ENCODE peak calls at places on chromosomes 5 and 9, in six cellular contexts. C is mesenchymal stem cell, V is IMR-90, I is H1, Q is neuronal stem cell, A is H9. O is an unnamed sample.

GRCh38 chr5:107808671-107809137 is 138.0 kb upstream of the EFNA5 start:
- DNase-seq in I (peak; percentile 83), Q (peak; percentile 80), A (peak; percentile 96), V (no peak), C (peak; percentile 33), O (no peak)

GRCh38 chr9:89234636-89235035 is 56.0 kb upstream of the SHC3 start:
- DNase-seq in V (peak; percentile 13), C (no peak), Q (no peak), A (peak; percentile 63), I (peak; percentile 63), O (peak; percentile 21)

GRCh38 chr5:78706825-78707224 is 58.3 kb upstream of the LHFPL2 start:
- DNase-seq in I (no peak), V (peak; percentile 41), A (no peak), C (no peak), Q (no peak), O (no peak)

GRCh38 chr5:135062216-135063055 is 28.4 kb upstream of the PITX1 start:
- DNase-seq in Q (no peak), I (no peak), A (no peak), C (no peak), V (no peak), O (no peak)

GRCh38 chr5:170184007-170184687 is 48.6 kb upstream of the C5orf58 start:
- DNase-seq in A (peak; percentile 88), I (peak; percentile 90), Q (peak; percentile 69), C (peak; percentile 53), V (peak; percentile 37), O (peak; percentile 64)

GRCh38 chr9:27954858-27955257 is 381.6 kb upstream of the C9orf72 start:
- DNase-seq in A (no peak), I (no peak), V (no peak), Q (no peak), C (no peak), O (no peak)

GRCh38 chr9:86396412-86396811 is 42.2 kb upstream of the TUT7 start:
- DNase-seq in Q (no peak), A (no peak), C (no peak), V (no peak), I (no peak), O (no peak)

GRCh38 chr5:9045946-9046345 is 499.9 kb downstream of the SEMA5A start:
- DNase-seq in V (no peak), Q (no peak), A (no peak), I (no peak), C (no peak), O (no peak)

GRCh38 chr9:80650964-80651555 is 1038.3 kb downstream of the TLE1 start:
- DNase-seq in V (peak; percentile 84), C (peak; percentile 53), A (no peak), I (no peak), Q (no peak), O (peak; percentile 44)

GRCh38 chr9:96581823-96582598 is 37.6 kb downstream of the CDC14B start:
- DNase-seq in V (no peak), Q (no peak), A (no peak), C (no peak), I (no peak), O (no peak)

GRCh38 chr5:9283021-9283420 is 262.9 kb downstream of the SEMA5A start:
- DNase-seq in Q (no peak), I (no peak), C (peak; percentile 46), V (peak; percentile 52), A (no peak), O (no peak)

GRCh38 chr5:80242849-80243248 is 13.0 kb downstream of the SERINC5 start:
- DNase-seq in V (no peak), A (no peak), C (no peak), Q (no peak), I (no peak), O (no peak)

GRCh38 chr5:39775458-39776365 is 350.9 kb upstream of the DAB2 start:
- DNase-seq in Q (no peak), I (no peak), A (no peak), C (peak; percentile 89), V (peak; percentile 92), O (peak; percentile 77)

GRCh38 chr9:16275795-16276624 is 594.5 kb downstream of the BNC2 start:
- DNase-seq in C (no peak), A (peak; percentile 16), I (no peak), Q (no peak), V (no peak), O (no peak)

GRCh38 chr9:98575379-98576346 is 133.1 kb downstream of the GABBR2 start:
- DNase-seq in I (no peak), Q (no peak), V (peak; percentile 88), C (peak; percentile 47), A (no peak), O (no peak)

GRCh38 chr5:135834639-135835529 is at the start of gene SLC25A48:
- DNase-seq in I (peak; percentile 88), V (peak; percentile 16), C (no peak), Q (peak; percentile 71), A (peak; percentile 89), O (peak; percentile 63)

GRCh38 chr5:82355921-82356454 is 77.8 kb upstream of the RPS23 start:
- DNase-seq in I (no peak), C (no peak), V (no peak), A (no peak), Q (no peak), O (no peak)

GRCh38 chr5:178870411-178870810 is 10.7 kb downstream of the ZNF354B start:
- DNase-seq in C (no peak), A (no peak), I (no peak), V (no peak), Q (no peak), O (peak; percentile 59)

GRCh38 chr5:137205237-137205636 is 293.9 kb downstream of the SPOCK1 start:
- DNase-seq in C (no peak), Q (no peak), I (no peak), V (no peak), A (no peak), O (no peak)

GRCh38 chr9:120892748-120893584 is 16.0 kb upstream of the PHF19 start:
- DNase-seq in V (peak; percentile 94), C (peak; percentile 31), Q (no peak), A (no peak), I (no peak), O (no peak)

GRCh38 chr5:116944171-116944570 is 369.5 kb upstream of the SEMA6A start:
- DNase-seq in I (no peak), C (peak; percentile 48), V (no peak), A (peak; percentile 46), Q (no peak), O (peak; percentile 98)
- H2AK5ac ChIP-seq in I (peak overlapping the region; percentile 76), C (no peak overlapping the region), V (no peak overlapping the region), A (no peak overlapping the region), Q (no peak overlapping the region), O (peak overlapping the region; percentile 63)

DNA sequence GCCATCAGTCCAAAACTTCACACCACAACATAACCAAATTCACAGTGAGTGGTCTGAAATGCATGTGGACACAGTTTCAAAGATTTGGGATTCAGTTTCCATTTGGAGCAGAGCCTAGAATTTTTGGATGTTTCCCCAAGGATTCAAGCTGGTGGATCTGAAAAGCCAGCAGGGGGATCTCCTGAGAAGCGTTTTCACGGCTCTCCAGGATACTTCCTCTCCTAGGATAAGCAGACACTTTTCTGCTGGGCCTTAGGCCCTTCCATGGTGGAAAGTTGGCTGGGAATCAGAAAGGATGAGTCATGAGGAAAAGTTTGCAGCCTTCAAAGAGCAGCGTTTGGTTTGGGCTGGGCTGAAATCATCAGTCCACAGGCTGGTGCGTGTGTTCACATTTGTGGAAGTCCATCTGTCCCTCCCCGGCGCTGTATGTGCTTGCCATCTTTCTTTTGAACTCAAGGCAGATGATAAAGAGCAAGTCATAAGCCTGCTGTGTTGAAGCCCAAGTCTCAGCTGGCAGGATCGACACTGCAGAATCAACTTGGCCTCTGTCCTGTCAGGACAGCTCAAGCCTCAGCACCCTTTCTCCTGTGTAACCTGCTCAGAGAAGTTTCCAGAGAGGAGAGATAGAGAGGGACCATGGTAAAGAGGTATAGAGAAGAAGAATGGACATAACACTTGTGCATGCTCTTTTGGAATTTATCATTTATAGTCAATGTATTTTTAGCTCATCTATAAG is 152.6 kb upstream of the MSX2 start:
- DNase-seq in A (peak; percentile 49), V (peak; percentile 98), Q (no peak), C (peak; percentile 96), I (no peak), O (peak; percentile 59)
- H3K27ac ChIP-seq in A (no peak overlapping the region), V (peak overlapping the region; percentile 77), Q (no peak overlapping the region), C (no peak overlapping the region), I (no peak overlapping the region), O (no peak overlapping the region)

GRCh38 chr9:133529457-133529856 is 4.7 kb upstream of the MYMK start:
- DNase-seq in I (no peak), Q (no peak), C (no peak), A (no peak), V (no peak), O (no peak)

GRCh38 chr9:133527444-133527920 is 2.7 kb upstream of the MYMK start:
- DNase-seq in V (no peak), C (peak; percentile 50), A (no peak), I (no peak), Q (no peak), O (no peak)

GRCh38 chr9:133528887-133529262 is 4.1 kb upstream of the MYMK start:
- DNase-seq in A (no peak), I (no peak), V (no peak), Q (no peak), C (no peak), O (no peak)

GRCh38 chr9:133526721-133527321 is 2.1 kb upstream of the MYMK start:
- DNase-seq in C (peak; percentile 23), A (peak; percentile 74), V (no peak), Q (no peak), I (no peak), O (no peak)

DNA sequence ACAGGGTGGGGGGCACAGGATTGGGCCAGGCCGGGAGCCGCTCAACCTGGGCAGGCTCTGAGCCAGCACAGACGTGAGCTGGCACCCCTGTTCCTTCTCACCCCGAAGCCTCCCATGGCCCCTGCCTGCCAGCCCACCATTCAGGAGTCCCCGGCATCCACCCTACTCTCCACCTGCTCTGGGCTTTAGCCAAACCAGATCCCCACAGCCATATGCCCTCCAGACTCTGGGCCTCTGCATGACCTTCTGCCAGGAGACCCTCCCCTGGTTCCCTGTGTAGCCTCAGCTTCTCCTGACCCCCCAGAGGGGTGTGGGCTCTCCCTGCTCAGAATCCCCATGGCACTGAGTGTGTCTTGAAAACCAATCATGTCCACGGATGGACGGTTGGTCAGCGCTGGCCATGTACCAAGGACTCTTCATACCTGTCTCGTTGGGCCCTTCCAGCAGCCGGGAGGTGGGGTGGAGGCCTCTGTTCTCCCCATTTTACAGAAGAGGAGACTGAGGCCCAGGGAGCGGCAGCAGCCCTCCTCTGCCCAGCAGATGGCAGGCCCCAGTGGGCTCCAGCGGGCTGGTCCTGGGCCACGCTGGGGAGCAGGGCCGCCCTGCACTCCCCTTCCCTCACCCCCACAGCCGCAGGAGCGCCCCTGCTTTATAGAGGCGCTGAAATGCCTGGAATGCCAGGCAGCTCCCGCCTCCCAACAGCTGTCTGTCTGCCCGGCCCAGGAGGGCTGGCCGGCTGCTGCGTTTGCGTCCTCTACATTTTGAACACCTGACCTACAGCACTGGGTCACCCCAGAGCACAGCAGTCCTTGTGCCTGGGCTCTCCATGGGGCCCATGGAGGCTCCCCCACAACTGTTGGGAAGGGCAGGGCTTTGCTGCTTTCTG is 3.5 kb upstream of the MYMK start:
- DNase-seq in I (no peak), V (no peak), Q (no peak), C (no peak), A (no peak), O (no peak)
- H2AK5ac ChIP-seq in I (peak overlapping the region; percentile 91), V (no peak overlapping the region), Q (peak overlapping the region; percentile 90), C (peak overlapping the region; percentile 18), A (no peak overlapping the region), O (peak overlapping the region; percentile 42)

DNA sequence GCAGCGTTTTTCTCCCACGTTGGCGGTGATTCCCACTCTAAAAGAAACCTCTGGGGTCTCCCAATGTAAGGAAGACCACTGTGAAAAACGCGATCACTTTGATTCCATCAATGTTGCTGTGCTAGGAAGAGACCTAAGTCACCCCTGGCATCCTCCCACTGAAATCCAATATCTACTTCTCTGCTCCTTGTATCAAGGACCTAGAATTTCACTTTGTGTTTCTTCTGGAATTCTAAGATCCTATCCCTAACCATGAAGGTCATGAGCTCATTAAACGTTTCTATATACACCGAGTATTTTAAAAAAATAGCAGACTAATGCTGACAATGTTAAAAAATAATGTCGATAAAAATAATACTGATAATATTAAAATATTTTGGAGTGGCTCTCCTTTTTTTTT is 118.8 kb upstream of the MYO10 start:
- DNase-seq in V (peak; percentile 36), Q (no peak), C (no peak), I (no peak), A (no peak), O (no peak)
- H3K27ac ChIP-seq in V (no peak overlapping the region), Q (no peak overlapping the region), C (no peak overlapping the region), I (no peak overlapping the region), A (no peak overlapping the region), O (no peak overlapping the region)